ENCODE peak calls at places on chromosome X, in five cellular contexts. Y, I, N, F and J are unnamed samples.

GRCh38 chrX:139642241-139642927 is 65.6 kb downstream of the MCF2 start:
- DNase-seq in Y (no peak), I (peak), N (peak), F (no peak), J (no peak)

GRCh38 chrX:69238153-69238959 is 73.1 kb upstream of the PJA1 start:
- DNase-seq in Y (no peak), I (peak), N (no peak), F (no peak), J (no peak)

GRCh38 chrX:81489987-81490386 is 288.1 kb downstream of the SH3BGRL start:
- DNase-seq in Y (no peak), I (peak), N (peak), F (no peak), J (no peak)

GRCh38 chrX:65587616-65588526 is 53.3 kb upstream of the LAS1L start:
- DNase-seq in Y (peak), I (peak), N (peak), F (no peak), J (no peak)

GRCh38 chrX:112800901-112801775 is 39.5 kb downstream of the AMOT start:
- DNase-seq in Y (no peak), I (no peak), N (no peak), F (no peak), J (no peak)

GRCh38 chrX:124504106-124504983 is 158.0 kb downstream of the SH2D1A start:
- DNase-seq in Y (no peak), I (no peak), N (no peak), F (no peak), J (no peak)

GRCh38 chrX:95885074-95885473 is 799.6 kb upstream of the DIAPH2 start:
- DNase-seq in Y (no peak), I (peak), N (peak), F (no peak), J (no peak)

GRCh38 chrX:69165116-69165651 is at the start of gene PJA1:
- DNase-seq in Y (peak), I (peak), N (peak), F (peak), J (no peak)

GRCh38 chrX:122816288-122816687 is 367.8 kb upstream of the GRIA3 start:
- DNase-seq in Y (no peak), I (no peak), N (no peak), F (no peak), J (no peak)

GRCh38 chrX:154374361-154375155 is at the start of gene FLNA:
- DNase-seq in Y (no peak), I (no peak), N (no peak), F (peak), J (no peak)
- TF ChIP-seq CTCF in Y (no peak), I (no peak), N (no peak), F (no peak), J (peak)

GRCh38 chrX:2708016-2708415 is 16.9 kb downstream of the CD99 start:
- DNase-seq in Y (no peak), I (no peak), N (peak), F (no peak), J (peak)
- TF ChIP-seq CTCF in Y (no peak), I (peak), N (peak), F (no peak), J (peak)

GRCh38 chrX:48752498-48752897 is 9.0 kb upstream of the GLOD5 start:
- DNase-seq in Y (no peak), I (no peak), N (no peak), F (no peak), J (no peak)
- TF ChIP-seq CTCF in Y (no peak), I (no peak), N (no peak), F (no peak), J (no peak)

GRCh38 chrX:38175140-38175539 is 45.5 kb downstream of the SRPX start:
- DNase-seq in Y (no peak), I (peak), N (peak), F (no peak), J (no peak)
- TF ChIP-seq CTCF in Y (peak), I (peak), N (peak), F (no peak), J (no peak)

GRCh38 chrX:150765782-150766350 is 72.7 kb downstream of the MTMR1 start:
- DNase-seq in Y (no peak), I (no peak), N (no peak), F (no peak), J (no peak)

GRCh38 chrX:150765237-150765636 is 72.0 kb downstream of the MTMR1 start:
- DNase-seq in Y (no peak), I (no peak), N (no peak), F (no peak), J (no peak)

GRCh38 chrX:150767045-150767395 is 73.8 kb downstream of the MTMR1 start:
- DNase-seq in Y (no peak), I (no peak), N (peak), F (no peak), J (no peak)

GRCh38 chrX:150767475-150768131 is 74.4 kb downstream of the MTMR1 start:
- DNase-seq in Y (no peak), I (peak), N (peak), F (no peak), J (peak)

GRCh38 chrX:150766351-150767044 is 73.3 kb downstream of the MTMR1 start:
- DNase-seq in Y (no peak), I (no peak), N (no peak), F (no peak), J (no peak)
- TF ChIP-seq CTCF in Y (no peak), I (peak), N (no peak), F (no peak), J (no peak)

GRCh38 chrX:50756276-50756675 is 57.7 kb downstream of the SHROOM4 start:
- DNase-seq in Y (no peak), I (no peak), N (no peak), F (no peak), J (no peak)
- TF ChIP-seq CTCF in Y (no peak), I (no peak), N (no peak), F (no peak), J (no peak)